ENCODE peak calls at places on chromosomes 5 and 9, in six cellular contexts. One of them, this sample, is unnamed.

GRCh38 chr9:109072810-109073435 is 46.8 kb downstream of the TMEM245 start:
- DNase-seq in mesendoderm: no peak
- DNase-seq in IMR-90: no peak
- DNase-seq in trophoblast cell: no peak
- DNase-seq in mesenchymal stem cell: no peak
- DNase-seq in H1: no peak
- DNase-seq in this sample: no peak

GRCh38 chr9:7983361-7983974 is 183.9 kb upstream of the DMAC1 start:
- DNase-seq in H1: no peak
- DNase-seq in mesenchymal stem cell: no peak
- DNase-seq in mesendoderm: no peak
- DNase-seq in trophoblast cell: no peak
- DNase-seq in IMR-90: no peak
- DNase-seq in this sample: no peak

GRCh38 chr9:27499481-27499880 is 24.6 kb upstream of the IFNK start:
- DNase-seq in IMR-90: no peak
- DNase-seq in mesenchymal stem cell: peak; percentile 39
- DNase-seq in H1: no peak
- DNase-seq in mesendoderm: peak; percentile 70
- DNase-seq in trophoblast cell: peak; percentile 37
- DNase-seq in this sample: no peak

GRCh38 chr5:1005362-1005851 is 3.2 kb upstream of the NKD2 start:
- DNase-seq in trophoblast cell: no peak
- DNase-seq in mesenchymal stem cell: no peak
- DNase-seq in mesendoderm: no peak
- DNase-seq in H1: peak; percentile 48
- DNase-seq in IMR-90: no peak
- DNase-seq in this sample: no peak

GRCh38 chr9:36623280-36623679 is 50.6 kb downstream of the MELK start:
- DNase-seq in IMR-90: peak; percentile 54
- DNase-seq in H1: no peak
- DNase-seq in mesenchymal stem cell: peak; percentile 31
- DNase-seq in trophoblast cell: no peak
- DNase-seq in mesendoderm: no peak
- DNase-seq in this sample: no peak

GRCh38 chr5:56270568-56271392 is 37.6 kb upstream of the ANKRD55 start:
- DNase-seq in H1: peak; percentile 92
- DNase-seq in IMR-90: peak; percentile 93
- DNase-seq in mesenchymal stem cell: peak; percentile 92
- DNase-seq in trophoblast cell: peak; percentile 92
- DNase-seq in mesendoderm: peak; percentile 89
- DNase-seq in this sample: peak; percentile 78

GRCh38 chr9:36276840-36277239 is 18.6 kb upstream of the GNE start:
- DNase-seq in mesendoderm: no peak
- DNase-seq in H1: no peak
- DNase-seq in mesenchymal stem cell: peak; percentile 63
- DNase-seq in IMR-90: peak; percentile 90
- DNase-seq in trophoblast cell: peak; percentile 94
- DNase-seq in this sample: no peak

GRCh38 chr9:13274901-13275641 is 4.4 kb downstream of the MPDZ start:
- DNase-seq in H1: no peak
- DNase-seq in trophoblast cell: peak; percentile 87
- DNase-seq in mesendoderm: peak; percentile 34
- DNase-seq in mesenchymal stem cell: peak; percentile 39
- DNase-seq in IMR-90: peak; percentile 63
- DNase-seq in this sample: no peak

GRCh38 chr5:125592856-125593255 is 830.4 kb upstream of the GRAMD2B start:
- DNase-seq in mesendoderm: no peak
- DNase-seq in IMR-90: no peak
- DNase-seq in mesenchymal stem cell: no peak
- DNase-seq in trophoblast cell: no peak
- DNase-seq in H1: no peak
- DNase-seq in this sample: no peak

GRCh38 chr5:82277613-82277986 is 554 bp downstream of the RPS23 start:
- DNase-seq in mesendoderm: peak; percentile 36
- DNase-seq in mesenchymal stem cell: no peak
- DNase-seq in IMR-90: no peak
- DNase-seq in H1: no peak
- DNase-seq in trophoblast cell: peak; percentile 8
- DNase-seq in this sample: no peak

GRCh38 chr5:76801159-76801802 is 17.5 kb upstream of the F2RL1 start:
- DNase-seq in trophoblast cell: no peak
- DNase-seq in H1: no peak
- DNase-seq in mesenchymal stem cell: peak; percentile 60
- DNase-seq in mesendoderm: no peak
- DNase-seq in IMR-90: peak; percentile 89
- DNase-seq in this sample: no peak

GRCh38 chr9:108473209-108474112 is 382.3 kb downstream of the ACTL7B start:
- DNase-seq in mesenchymal stem cell: peak; percentile 66
- DNase-seq in mesendoderm: peak; percentile 4
- DNase-seq in trophoblast cell: peak; percentile 30
- DNase-seq in IMR-90: peak; percentile 61
- DNase-seq in H1: no peak
- DNase-seq in this sample: no peak

GRCh38 chr5:124718376-124718775 is 28.1 kb downstream of the ZNF608 start:
- DNase-seq in IMR-90: no peak
- DNase-seq in H1: no peak
- DNase-seq in trophoblast cell: no peak
- DNase-seq in mesendoderm: no peak
- DNase-seq in mesenchymal stem cell: peak; percentile 59
- DNase-seq in this sample: no peak

GRCh38 chr9:81591791-81592190 is 97.6 kb downstream of the TLE1 start:
- DNase-seq in mesenchymal stem cell: no peak
- DNase-seq in mesendoderm: no peak
- DNase-seq in trophoblast cell: peak; percentile 66
- DNase-seq in IMR-90: no peak
- DNase-seq in H1: no peak
- DNase-seq in this sample: no peak

GRCh38 chr9:77433675-77434445 is 214.3 kb downstream of the GNA14 start:
- DNase-seq in IMR-90: peak; percentile 74
- DNase-seq in H1: no peak
- DNase-seq in trophoblast cell: peak; percentile 59
- DNase-seq in mesenchymal stem cell: peak; percentile 69
- DNase-seq in mesendoderm: peak; percentile 78
- DNase-seq in this sample: peak; percentile 37

GRCh38 chr9:4382722-4383317 is 83.0 kb upstream of the GLIS3 start:
- DNase-seq in mesenchymal stem cell: peak; percentile 40
- DNase-seq in IMR-90: peak; percentile 23
- DNase-seq in mesendoderm: peak; percentile 51
- DNase-seq in trophoblast cell: peak; percentile 57
- DNase-seq in H1: no peak
- DNase-seq in this sample: peak; percentile 24

GRCh38 chr5:148027505-148027904 is 36.3 kb upstream of the SPINK5 start:
- DNase-seq in trophoblast cell: no peak
- DNase-seq in mesenchymal stem cell: no peak
- DNase-seq in IMR-90: no peak
- DNase-seq in mesendoderm: no peak
- DNase-seq in H1: no peak
- DNase-seq in this sample: no peak

GRCh38 chr5:37370864-37371726 is at the start of gene NUP155:
- DNase-seq in IMR-90: peak; percentile 95
- DNase-seq in mesendoderm: peak; percentile 99
- DNase-seq in trophoblast cell: peak; percentile 94
- DNase-seq in H1: peak; percentile 90
- DNase-seq in mesenchymal stem cell: peak; percentile 95
- DNase-seq in this sample: peak; percentile 87
- H3K23ac ChIP-seq in IMR-90: peak within 1 kb of the TSS; percentile 57
- H3K23ac ChIP-seq in mesendoderm: no peak within 1 kb of the TSS
- H3K23ac ChIP-seq in trophoblast cell: no peak within 1 kb of the TSS
- H3K23ac ChIP-seq in H1: no peak within 1 kb of the TSS
- H3K23ac ChIP-seq in mesenchymal stem cell: no peak within 1 kb of the TSS
- H3K23ac ChIP-seq in this sample: no peak within 1 kb of the TSS

GRCh38 chr9:34958411-34958982 is 412 bp downstream of the PHF24 start:
- DNase-seq in IMR-90: no peak
- DNase-seq in mesendoderm: no peak
- DNase-seq in mesenchymal stem cell: no peak
- DNase-seq in H1: no peak
- DNase-seq in trophoblast cell: no peak
- DNase-seq in this sample: no peak
- H3K4me3 ChIP-seq in IMR-90: no peak overlapping the region
- H3K4me3 ChIP-seq in mesendoderm: no peak overlapping the region
- H3K4me3 ChIP-seq in mesenchymal stem cell: peak overlapping the region; percentile 12
- H3K4me3 ChIP-seq in H1: peak overlapping the region; percentile 50
- H3K4me3 ChIP-seq in trophoblast cell: peak overlapping the region; percentile 74
- H3K4me3 ChIP-seq in this sample: peak overlapping the region; percentile 12

GRCh38 chr9:37965116-37965515 is 61.2 kb upstream of the SLC25A51 start:
- DNase-seq in mesenchymal stem cell: no peak
- DNase-seq in mesendoderm: no peak
- DNase-seq in H1: no peak
- DNase-seq in trophoblast cell: no peak
- DNase-seq in IMR-90: no peak
- DNase-seq in this sample: no peak
- H3K23ac ChIP-seq in mesenchymal stem cell: no peak overlapping the region
- H3K23ac ChIP-seq in mesendoderm: no peak overlapping the region
- H3K23ac ChIP-seq in H1: no peak overlapping the region
- H3K23ac ChIP-seq in trophoblast cell: no peak overlapping the region
- H3K23ac ChIP-seq in IMR-90: peak overlapping the region; percentile 9
- H3K23ac ChIP-seq in this sample: no peak overlapping the region

DNA sequence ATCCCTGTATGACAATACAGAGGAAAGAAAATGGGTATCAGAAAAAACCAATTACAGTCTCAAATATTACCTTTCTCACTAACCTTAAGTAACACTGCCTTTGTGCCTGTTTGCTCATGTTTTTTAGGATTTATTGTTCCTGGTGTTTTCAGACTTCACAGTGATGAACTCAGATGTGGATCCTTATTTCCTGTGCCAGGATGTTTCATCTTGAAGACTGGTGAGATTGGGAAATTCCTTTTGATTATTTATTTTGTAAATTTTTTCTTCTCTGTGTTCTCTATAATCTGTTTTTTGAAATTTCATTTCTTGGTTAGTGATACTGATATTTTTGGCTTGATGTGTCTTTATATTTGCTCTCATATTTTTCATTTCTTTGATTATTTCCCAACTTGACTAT is 142.4 kb upstream of the GRIN3A start:
- DNase-seq in H1: no peak
- DNase-seq in IMR-90: no peak
- DNase-seq in mesendoderm: no peak
- DNase-seq in mesenchymal stem cell: no peak
- DNase-seq in trophoblast cell: no peak
- DNase-seq in this sample: no peak
- H3K4me3 ChIP-seq in H1: no peak overlapping the region
- H3K4me3 ChIP-seq in IMR-90: no peak overlapping the region
- H3K4me3 ChIP-seq in mesendoderm: no peak overlapping the region
- H3K4me3 ChIP-seq in mesenchymal stem cell: no peak overlapping the region
- H3K4me3 ChIP-seq in trophoblast cell: no peak overlapping the region
- H3K4me3 ChIP-seq in this sample: no peak overlapping the region

This sample was measured in neuronal stem cell.